ENCODE peak calls at places on chromosomes 4 and X, in ten cellular contexts. C, Y, W, D, H, L, K, M, O and U are unnamed samples.
A peak's percentile ranks its signal among the peaks of the same experiment; 100 is the strongest.

GRCh38 chr4:139655116-139655515 is 10.5 kb upstream of the MGST2 start:
- DNase-seq in C (no peak), Y (peak; percentile 48), W (no peak), D (no peak), H (no peak), L (no peak), K (no peak), M (no peak), O (no peak), U (no peak)

GRCh38 chr4:80081566-80081965 is 8.5 kb upstream of the ANTXR2 start:
- DNase-seq in C (no peak), Y (no peak), W (no peak), D (no peak), H (no peak), L (no peak), K (no peak), M (no peak), O (no peak), U (no peak)

GRCh38 chrX:134732152-134732551 is 73.9 kb upstream of the PLAC1 start:
- DNase-seq in C (no peak), Y (no peak), W (no peak), D (no peak), H (no peak), L (no peak), K (no peak), M (no peak), O (no peak), U (no peak)

GRCh38 chrX:131747173-131747572 is 203.3 kb downstream of the OR13H1 start:
- DNase-seq in C (no peak), Y (peak; percentile 90), W (no peak), D (no peak), H (peak; percentile 89), L (peak; percentile 82), K (peak; percentile 80), M (no peak), O (peak; percentile 70), U (peak; percentile 88)

GRCh38 chrX:48890934-48891401 is 6.6 kb downstream of the TIMM17B start:
- DNase-seq in C (no peak), Y (no peak), W (no peak), D (no peak), H (no peak), L (no peak), K (no peak), M (no peak), O (peak; percentile 69), U (no peak)

GRCh38 chr4:153156263-153156662 is 48.0 kb upstream of the TRIM2 start:
- DNase-seq in C (no peak), Y (no peak), W (no peak), D (no peak), H (no peak), L (no peak), K (no peak), M (no peak), O (no peak), U (no peak)

GRCh38 chr4:109233585-109233984 is 68.9 kb downstream of the COL25A1 start:
- DNase-seq in C (no peak), Y (no peak), W (no peak), D (no peak), H (no peak), L (no peak), K (no peak), M (no peak), O (no peak), U (no peak)

GRCh38 chr4:184599492-184600135 is 49.6 kb downstream of the CASP3 start:
- DNase-seq in C (no peak), Y (peak; percentile 86), W (no peak), D (no peak), H (no peak), L (no peak), K (no peak), M (no peak), O (no peak), U (no peak)

DNA sequence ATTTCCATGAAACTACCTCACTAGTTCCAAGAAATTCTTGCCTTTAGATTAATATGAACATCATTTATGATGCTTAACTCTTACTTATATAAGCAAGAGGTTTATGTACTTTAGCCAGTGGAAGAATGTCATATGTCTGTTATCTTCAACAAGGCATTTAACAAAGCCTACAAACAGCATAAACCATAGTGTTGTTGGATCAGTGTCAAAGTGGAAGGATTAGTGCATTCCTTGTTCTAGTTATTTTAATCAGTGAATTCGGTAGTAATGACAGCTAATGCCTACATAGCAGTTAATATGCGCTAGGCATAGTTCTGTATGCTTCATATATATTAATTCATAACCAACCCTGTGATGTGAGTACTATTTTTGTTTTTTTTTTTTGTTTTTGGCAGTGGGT is 3.1 kb downstream of the PI4K2B start:
- DNase-seq in C (no peak), Y (no peak), W (no peak), D (no peak), H (no peak), L (no peak), K (no peak), M (no peak), O (no peak), U (no peak)
- TF ChIP-seq POLR2A in C (no peak), Y (no peak), W (no peak), D (no peak), H (no peak), L (no peak), K (no peak), M (no peak), O (no peak), U (no peak)

DNA sequence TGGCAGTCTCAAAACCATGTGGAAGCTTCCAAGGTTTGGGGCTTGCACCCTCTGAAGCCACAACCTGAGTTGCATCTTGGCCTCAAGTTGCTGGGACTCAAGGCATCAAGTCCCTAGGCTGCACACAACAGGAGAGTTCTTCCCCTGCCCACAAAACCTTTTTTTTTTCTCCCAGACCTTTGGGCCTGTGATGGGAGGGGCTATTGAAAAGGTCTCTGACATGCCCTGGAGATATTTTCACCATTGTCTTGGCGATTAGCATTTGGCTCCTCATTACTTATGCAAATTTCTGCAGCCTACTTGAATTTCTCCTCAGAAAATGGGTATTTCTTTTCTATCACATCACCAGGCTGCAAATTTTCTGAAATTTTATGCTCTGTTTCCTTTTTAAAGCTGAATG is 349.5 kb upstream of the EDA2R start:
- DNase-seq in C (no peak), Y (no peak), W (no peak), D (no peak), H (no peak), L (no peak), K (no peak), M (no peak), O (no peak), U (no peak)
- TF ChIP-seq POLR2A in C (no peak), Y (no peak), W (no peak), D (no peak), H (no peak), L (no peak), K (no peak), M (no peak), O (no peak), U (no peak)

DNA sequence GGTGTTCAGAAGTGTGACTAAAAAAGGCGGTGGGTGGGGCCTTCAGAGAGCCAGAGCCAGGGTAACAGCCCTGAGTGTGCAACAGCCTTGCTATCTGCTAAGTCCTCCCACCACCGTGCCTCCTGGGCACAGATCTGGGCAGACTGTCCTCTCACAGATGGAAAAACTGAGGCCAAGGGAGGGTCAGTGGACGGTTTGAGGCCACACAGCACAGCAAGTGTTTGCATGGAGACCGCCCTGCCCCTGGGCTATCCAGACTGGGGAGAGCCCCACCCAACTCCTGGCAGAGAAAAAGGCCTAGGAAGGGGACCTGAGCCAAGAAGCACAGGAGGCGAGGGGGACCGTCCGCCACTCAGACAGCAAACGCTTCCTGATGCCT is 31.7 kb downstream of the BLOC1S4 start:
- DNase-seq in C (no peak), Y (no peak), W (no peak), D (no peak), H (no peak), L (no peak), K (no peak), M (no peak), O (no peak), U (no peak)
- TF ChIP-seq POLR2A in C (no peak), Y (no peak), W (no peak), D (no peak), H (no peak), L (no peak), K (no peak), M (no peak), O (no peak), U (no peak)

GRCh38 chrX:53441531-53442321 is 7.6 kb upstream of the HSD17B10 start:
- DNase-seq in C (peak; percentile 71), Y (peak; percentile 49), W (peak; percentile 77), D (peak; percentile 56), H (peak; percentile 91), L (peak; percentile 81), K (peak; percentile 91), M (peak; percentile 86), O (peak; percentile 82), U (peak; percentile 34)
- TF ChIP-seq POLR2A in C (peak; percentile 39), Y (no peak), W (no peak), D (no peak), H (no peak), L (no peak), K (no peak), M (no peak), O (no peak), U (no peak)

DNA sequence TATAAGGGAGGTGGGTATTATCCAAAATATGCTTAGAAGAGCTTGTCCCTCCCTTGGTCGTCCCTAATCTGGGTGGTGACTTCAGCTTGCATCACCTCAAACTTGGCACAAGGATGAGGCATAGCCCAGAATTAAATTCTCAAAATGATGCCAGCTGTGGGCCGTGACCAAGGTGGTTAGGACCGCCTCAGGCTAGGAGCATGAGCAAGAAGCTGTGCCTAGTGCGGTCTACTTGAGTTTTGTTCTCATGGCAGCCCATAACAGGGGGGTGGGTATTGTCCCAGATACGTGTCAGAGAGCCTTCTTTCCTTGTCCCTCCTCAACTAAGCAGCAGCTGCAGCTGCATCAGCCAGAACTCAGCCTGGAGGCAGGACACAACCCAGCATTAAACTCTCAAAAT is 2620.0 kb downstream of the PCDH7 start:
- DNase-seq in C (no peak), Y (no peak), W (no peak), D (no peak), H (no peak), L (no peak), K (peak; percentile 32), M (no peak), O (no peak), U (no peak)
- TF ChIP-seq POLR2A in C (no peak), Y (no peak), W (no peak), D (no peak), H (no peak), L (no peak), K (no peak), M (no peak), O (no peak), U (no peak)

GRCh38 chrX:47235691-47236103 is 2.9 kb downstream of the USP11 start:
- DNase-seq in C (no peak), Y (peak; percentile 6), W (no peak), D (no peak), H (no peak), L (no peak), K (no peak), M (no peak), O (no peak), U (no peak)
- TF ChIP-seq POLR2A in C (no peak), Y (no peak), W (no peak), D (no peak), H (no peak), L (no peak), K (no peak), M (no peak), O (no peak), U (no peak)